ENCODE peak calls at places on chromosomes 6 and 20, in four cellular contexts. V is GM12878, A is HepG2, U is K562. O is an unnamed sample.

GRCh38 chr6:36760685-36761435 is 63.2 kb downstream of the RAB44 start:
- DNase-seq in V (no peak), A (no peak), U (no peak), O (no peak)

GRCh38 chr6:34115396-34116314 is 30.2 kb downstream of the GRM4 start:
- DNase-seq in V (no peak), A (no peak), U (peak; percentile 88), O (peak; percentile 69)

GRCh38 chr6:134840086-134840485 is 109.8 kb downstream of the ALDH8A1 start:
- DNase-seq in V (no peak), A (peak; percentile 14), U (no peak), O (no peak)

GRCh38 chr6:85392379-85392778 is 57.5 kb upstream of the NT5E start:
- DNase-seq in V (no peak), A (no peak), U (no peak), O (no peak)

GRCh38 chr20:59772373-59772705 is 161.1 kb downstream of the SYCP2 start:
- DNase-seq in V (no peak), A (no peak), U (no peak), O (no peak)

GRCh38 chr6:20172842-20173456 is 39.3 kb downstream of the MBOAT1 start:
- DNase-seq in V (no peak), A (no peak), U (no peak), O (no peak)

GRCh38 chr6:19929312-19929711 is 92.1 kb downstream of the ID4 start:
- DNase-seq in V (no peak), A (no peak), U (no peak), O (no peak)

GRCh38 chr6:6616670-6617069 is 28.1 kb downstream of the LY86 start:
- DNase-seq in V (no peak), A (no peak), U (no peak), O (no peak)

GRCh38 chr6:41735427-41736206 is at the start of gene TFEB:
- DNase-seq in V (no peak), A (peak; percentile 90), U (peak; percentile 97), O (peak; percentile 94)

GRCh38 chr20:4797275-4797674 is 75.6 kb downstream of the PRND start:
- DNase-seq in V (no peak), A (no peak), U (no peak), O (no peak)

GRCh38 chr20:610130-611046 is at the start of gene TCF15:
- DNase-seq in V (no peak), A (no peak), U (peak; percentile 98), O (peak; percentile 73)

GRCh38 chr20:50733644-50734349 is 2.4 kb downstream of the PARD6B start:
- DNase-seq in V (no peak), A (no peak), U (no peak), O (no peak)

GRCh38 chr20:7106910-7107309 is 339.4 kb downstream of the BMP2 start:
- DNase-seq in V (no peak), A (no peak), U (no peak), O (no peak)

GRCh38 chr6:6610031-6610591 is 21.6 kb downstream of the LY86 start:
- DNase-seq in V (peak; percentile 71), A (no peak), U (no peak), O (no peak)

GRCh38 chr6:146363838-146364607 is 179.6 kb upstream of the RAB32 start:
- DNase-seq in V (no peak), A (no peak), U (no peak), O (no peak)

GRCh38 chr20:52105045-52105572 is 86.5 kb downstream of the ZFP64 start:
- DNase-seq in V (no peak), A (no peak), U (no peak), O (peak; percentile 76)

GRCh38 chr6:156731436-156731835 is 45.7 kb upstream of the ARID1B start:
- DNase-seq in V (no peak), A (no peak), U (no peak), O (no peak)

GRCh38 chr6:111353914-111354464 is 129.0 kb downstream of the REV3L start:
- DNase-seq in V (no peak), A (peak; percentile 20), U (no peak), O (no peak)

GRCh38 chr6:85747654-85748053 is 105.0 kb upstream of the SYNCRIP start:
- DNase-seq in V (no peak), A (peak; percentile 53), U (no peak), O (no peak)

GRCh38 chr6:13194852-13195251 is 133.5 kb downstream of the TBC1D7 start:
- DNase-seq in V (no peak), A (peak; percentile 64), U (peak; percentile 59), O (peak; percentile 61)

GRCh38 chr6:158050955-158051354 is 69.3 kb downstream of the SYNJ2 start:
- DNase-seq in V (no peak), A (no peak), U (no peak), O (no peak)

GRCh38 chr6:67475700-67476099 is 1159.4 kb upstream of the ADGRB3 start:
- DNase-seq in V (no peak), A (no peak), U (no peak), O (no peak)

GRCh38 chr6:20688710-20689500 is 154.6 kb downstream of the CDKAL1 start:
- DNase-seq in V (peak; percentile 59), A (no peak), U (no peak), O (no peak)

GRCh38 chr6:107730683-107731314 is 93.3 kb downstream of the SCML4 start:
- DNase-seq in V (no peak), A (peak; percentile 55), U (no peak), O (no peak)

GRCh38 chr6:159117031-159117430 is 52.2 kb upstream of the FNDC1 start:
- DNase-seq in V (no peak), A (no peak), U (no peak), O (no peak)

GRCh38 chr6:144659202-144659731 is 374.1 kb downstream of the UTRN start:
- DNase-seq in V (no peak), A (peak; percentile 42), U (no peak), O (peak; percentile 39)

GRCh38 chr6:144653885-144654505 is 368.9 kb downstream of the UTRN start:
- DNase-seq in V (peak; percentile 45), A (peak; percentile 91), U (no peak), O (no peak)

GRCh38 chr6:144657691-144658090 is 372.6 kb downstream of the UTRN start:
- DNase-seq in V (no peak), A (no peak), U (no peak), O (no peak)

GRCh38 chr6:144652292-144652891 is 367.3 kb downstream of the UTRN start:
- DNase-seq in V (no peak), A (peak; percentile 89), U (no peak), O (no peak)

GRCh38 chr6:144655376-144655775 is 370.2 kb downstream of the UTRN start:
- DNase-seq in V (no peak), A (no peak), U (no peak), O (no peak)
- TF ChIP-seq MAX in V (no peak), A (no peak), U (no peak), O (no peak)

DNA sequence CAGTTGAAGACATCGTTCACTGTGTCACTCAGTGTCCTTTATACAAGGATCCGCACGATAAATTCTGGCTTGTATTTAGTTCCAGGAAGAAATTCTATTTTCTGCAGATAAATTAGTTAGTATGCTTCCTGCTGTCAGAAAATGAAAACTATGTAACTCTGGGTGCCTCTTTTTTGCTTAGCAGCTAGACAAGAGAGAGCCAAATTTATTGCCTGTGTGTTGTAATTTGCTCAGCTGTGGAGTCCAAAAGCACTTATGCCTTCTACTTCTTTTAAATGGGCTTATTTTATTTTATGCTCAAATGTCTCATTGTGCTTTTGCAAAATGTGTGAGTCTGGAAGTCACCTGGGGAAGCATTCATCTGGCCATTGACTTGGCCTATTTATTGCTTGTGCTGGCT is 56.5 kb upstream of the KCNK16 start:
- DNase-seq in V (no peak), A (no peak), U (no peak), O (no peak)
- TF ChIP-seq CBFB in V (no peak), A (no peak), U (no peak), O (no peak)

GRCh38 chr6:152571863-152572394 is 65.2 kb downstream of the SYNE1 start:
- DNase-seq in V (no peak), A (no peak), U (no peak), O (no peak)

GRCh38 chr6:152572395-152573061 is 64.6 kb downstream of the SYNE1 start:
- DNase-seq in V (no peak), A (no peak), U (no peak), O (no peak)

GRCh38 chr6:152575186-152575585 is 62.0 kb downstream of the SYNE1 start:
- DNase-seq in V (no peak), A (no peak), U (no peak), O (no peak)

GRCh38 chr6:152575621-152576150 is 61.5 kb downstream of the SYNE1 start:
- DNase-seq in V (no peak), A (no peak), U (no peak), O (no peak)

GRCh38 chr6:152573762-152574161 is 63.4 kb downstream of the SYNE1 start:
- DNase-seq in V (no peak), A (no peak), U (no peak), O (no peak)
- TF ChIP-seq MAX in V (no peak), A (no peak), U (no peak), O (no peak)

GRCh38 chr6:164104432-164104831 is 689.9 kb downstream of the QKI start:
- DNase-seq in V (no peak), A (no peak), U (no peak), O (no peak)

GRCh38 chr6:164105705-164106104 is 691.2 kb downstream of the QKI start:
- DNase-seq in V (no peak), A (no peak), U (no peak), O (no peak)

GRCh38 chr6:164107297-164107995 is 692.9 kb downstream of the QKI start:
- DNase-seq in V (no peak), A (no peak), U (no peak), O (no peak)

GRCh38 chr6:164108092-164108491 is 693.6 kb downstream of the QKI start:
- DNase-seq in V (no peak), A (no peak), U (no peak), O (no peak)

GRCh38 chr6:164106345-164106769 is 691.8 kb downstream of the QKI start:
- DNase-seq in V (no peak), A (peak; percentile 16), U (peak; percentile 68), O (peak; percentile 73)
- TF ChIP-seq CBFB in V (no peak), A (no peak), U (no peak), O (no peak)

DNA sequence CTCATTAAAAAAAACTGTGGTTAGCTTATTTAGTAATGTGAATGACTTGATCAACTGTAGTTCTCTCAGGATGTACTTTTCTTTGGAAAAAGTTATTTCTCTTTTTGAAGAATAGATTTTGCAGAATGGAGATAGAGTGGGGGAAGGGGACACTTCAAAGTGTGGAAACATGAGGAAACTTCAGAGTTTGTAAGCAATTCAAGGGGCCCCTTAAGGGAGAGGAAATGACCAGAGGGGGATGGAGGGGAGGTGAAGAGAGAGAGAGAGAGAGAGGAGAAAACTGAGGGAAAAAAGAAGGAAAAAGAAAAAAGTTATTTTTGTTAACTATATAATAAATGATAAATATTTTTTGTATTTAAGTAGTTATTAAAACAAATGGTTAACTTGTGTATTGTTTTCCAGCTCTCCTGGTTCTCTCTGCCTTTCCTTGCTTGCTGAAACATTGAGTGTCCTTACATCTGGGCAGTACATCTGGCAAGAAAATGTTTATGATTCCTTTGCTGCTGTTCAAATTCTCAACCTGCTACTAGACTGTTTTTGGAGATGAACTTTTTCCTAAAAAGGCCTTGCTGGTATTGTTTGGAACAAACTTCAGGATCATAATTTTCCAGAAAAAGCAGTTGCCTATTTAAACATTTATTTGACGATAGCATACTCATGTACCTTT is 497.5 kb upstream of the CITED2 start:
- DNase-seq in V (no peak), A (no peak), U (no peak), O (no peak)
- TF ChIP-seq MAX in V (no peak), A (no peak), U (no peak), O (no peak)

GRCh38 chr20:61332016-61332975 is 80.2 kb downstream of the CDH4 start:
- DNase-seq in V (no peak), A (no peak), U (no peak), O (no peak)
- TF ChIP-seq CBFB in V (no peak), A (no peak), U (no peak), O (no peak)

O was measured in WTC11.